ENCODE peak calls at places on chromosomes 1 and 21, in ten cellular contexts. Z is posterior vena cava; K is GDM1; T is cardiac septum; F is HCEC 1CT; J is Peyer's patch; M is NCI-H1105; O is H9; C is hypothalamus; Y is stimulated activated CD4-positive, alpha-beta T cell treated with anti-CD3 and anti-CD28 coated beads, TNF-alpha, amount 100 ng/mL, for 1 hour. X is an unnamed sample.

GRCh38 chr21:14273736-14274538 is 58.0 kb downstream of the RBM11 start:
- DNase-seq in Z (peak), K (no peak), T (peak), F (no peak), J (peak), M (no peak), O (peak), C (no peak), Y (no peak), X (no peak)

GRCh38 chr1:246111570-246111969 is 395.5 kb downstream of the SMYD3 start:
- DNase-seq in Z (no peak), K (no peak), T (no peak), F (no peak), J (no peak), M (no peak), O (no peak), C (no peak), Y (no peak), X (peak)

GRCh38 chr1:205925730-205926129 is 17.5 kb downstream of the SLC26A9 start:
- DNase-seq in Z (no peak), K (no peak), T (peak), F (peak), J (peak), M (no peak), O (no peak), C (no peak), Y (no peak), X (no peak)

GRCh38 chr21:36735201-36735515 is 36.2 kb downstream of the SIM2 start:
- DNase-seq in Z (no peak), K (no peak), T (no peak), F (no peak), J (peak), M (no peak), O (no peak), C (no peak), Y (no peak), X (no peak)

GRCh38 chr21:37106998-37107397 is 33.9 kb downstream of the TTC3 start:
- DNase-seq in Z (no peak), K (no peak), T (no peak), F (no peak), J (no peak), M (no peak), O (no peak), C (no peak), Y (no peak), X (no peak)

GRCh38 chr1:49319426-49319963 is 542.8 kb upstream of the BEND5 start:
- DNase-seq in Z (no peak), K (no peak), T (no peak), F (no peak), J (no peak), M (no peak), O (no peak), C (no peak), Y (no peak), X (no peak)

GRCh38 chr1:5514519-5515183 is 477.6 kb downstream of the NPHP4 start:
- DNase-seq in Z (peak), K (peak), T (peak), F (no peak), J (peak), M (peak), O (peak), C (peak), Y (peak), X (peak)

GRCh38 chr1:169202836-169203235 is 96.3 kb downstream of the ATP1B1 start:
- DNase-seq in Z (no peak), K (no peak), T (no peak), F (no peak), J (no peak), M (no peak), O (no peak), C (no peak), Y (no peak), X (no peak)

GRCh38 chr1:16971330-16972209 is 8.8 kb downstream of the MFAP2 start:
- DNase-seq in Z (no peak), K (no peak), T (no peak), F (no peak), J (no peak), M (peak), O (peak), C (no peak), Y (no peak), X (no peak)

GRCh38 chr1:234601217-234602017 is 8.6 kb downstream of the IRF2BP2 start:
- DNase-seq in Z (no peak), K (no peak), T (no peak), F (peak), J (no peak), M (no peak), O (no peak), C (no peak), Y (no peak), X (peak)

GRCh38 chr1:243730499-243731150 is 119.4 kb downstream of the AKT3 start:
- DNase-seq in Z (peak), K (no peak), T (peak), F (no peak), J (no peak), M (no peak), O (no peak), C (no peak), Y (no peak), X (no peak)

GRCh38 chr21:38814126-38815059 is 8.7 kb downstream of the ETS2 start:
- DNase-seq in Z (no peak), K (no peak), T (no peak), F (no peak), J (peak), M (no peak), O (peak), C (no peak), Y (no peak), X (no peak)

GRCh38 chr1:74728736-74729135 is 4.1 kb downstream of the CRYZ start:
- DNase-seq in Z (no peak), K (no peak), T (no peak), F (no peak), J (no peak), M (no peak), O (no peak), C (no peak), Y (no peak), X (no peak)

GRCh38 chr1:22844621-22845020 is 128.0 kb downstream of the LACTBL1 start:
- DNase-seq in Z (no peak), K (no peak), T (no peak), F (no peak), J (no peak), M (no peak), O (no peak), C (no peak), Y (no peak), X (no peak)